ENCODE peak calls at places on chromosomes 6 and 20, in eight cellular contexts. One of them, this sample, is unnamed.

GRCh38 chr6:162032620-162033019 is 694.9 kb downstream of the PRKN start:
- DNase-seq in GM12865: no peak
- DNase-seq in neural crest cell: no peak
- DNase-seq in AG09309: no peak
- DNase-seq in lower leg skin: no peak
- DNase-seq in astrocyte of the spinal cord: peak
- DNase-seq in coronary artery: no peak
- DNase-seq in CD8-positive, alpha-beta T cell: no peak
- DNase-seq in this sample: no peak

GRCh38 chr6:125789576-125790402 is 971 bp upstream of the NCOA7 start:
- DNase-seq in GM12865: peak
- DNase-seq in neural crest cell: peak
- DNase-seq in AG09309: no peak
- DNase-seq in lower leg skin: peak
- DNase-seq in astrocyte of the spinal cord: peak
- DNase-seq in coronary artery: no peak
- DNase-seq in CD8-positive, alpha-beta T cell: peak
- DNase-seq in this sample: peak

GRCh38 chr20:53883098-53883762 is 187.2 kb downstream of the BCAS1 start:
- DNase-seq in GM12865: no peak
- DNase-seq in neural crest cell: no peak
- DNase-seq in AG09309: no peak
- DNase-seq in lower leg skin: peak
- DNase-seq in astrocyte of the spinal cord: peak
- DNase-seq in coronary artery: no peak
- DNase-seq in CD8-positive, alpha-beta T cell: no peak
- DNase-seq in this sample: no peak

GRCh38 chr20:63574156-63574828 is at the start of gene HELZ2:
- DNase-seq in GM12865: peak
- DNase-seq in neural crest cell: peak
- DNase-seq in AG09309: no peak
- DNase-seq in lower leg skin: peak
- DNase-seq in astrocyte of the spinal cord: peak
- DNase-seq in coronary artery: peak
- DNase-seq in CD8-positive, alpha-beta T cell: peak
- DNase-seq in this sample: peak

GRCh38 chr6:73854998-73855718 is 159.2 kb downstream of the CD109 start:
- DNase-seq in GM12865: peak
- DNase-seq in neural crest cell: peak
- DNase-seq in AG09309: peak
- DNase-seq in lower leg skin: no peak
- DNase-seq in astrocyte of the spinal cord: peak
- DNase-seq in coronary artery: no peak
- DNase-seq in CD8-positive, alpha-beta T cell: no peak
- DNase-seq in this sample: no peak

GRCh38 chr6:14734416-14735340 is 511.2 kb upstream of the JARID2 start:
- DNase-seq in GM12865: peak
- DNase-seq in neural crest cell: no peak
- DNase-seq in AG09309: peak
- DNase-seq in lower leg skin: no peak
- DNase-seq in astrocyte of the spinal cord: peak
- DNase-seq in coronary artery: peak
- DNase-seq in CD8-positive, alpha-beta T cell: peak
- DNase-seq in this sample: no peak

GRCh38 chr6:170183521-170183920 is 107.4 kb downstream of the DLL1 start:
- DNase-seq in GM12865: no peak
- DNase-seq in neural crest cell: no peak
- DNase-seq in AG09309: no peak
- DNase-seq in lower leg skin: no peak
- DNase-seq in astrocyte of the spinal cord: no peak
- DNase-seq in coronary artery: no peak
- DNase-seq in CD8-positive, alpha-beta T cell: no peak
- DNase-seq in this sample: no peak

GRCh38 chr6:26155066-26155925 is 68.1 kb downstream of the HFE start:
- DNase-seq in GM12865: peak
- DNase-seq in neural crest cell: peak
- DNase-seq in AG09309: no peak
- DNase-seq in lower leg skin: no peak
- DNase-seq in astrocyte of the spinal cord: peak
- DNase-seq in coronary artery: no peak
- DNase-seq in CD8-positive, alpha-beta T cell: no peak
- DNase-seq in this sample: no peak

GRCh38 chr6:66096679-66097078 is 389.7 kb upstream of the EYS start:
- DNase-seq in GM12865: no peak
- DNase-seq in neural crest cell: no peak
- DNase-seq in AG09309: no peak
- DNase-seq in lower leg skin: peak
- DNase-seq in astrocyte of the spinal cord: no peak
- DNase-seq in coronary artery: no peak
- DNase-seq in CD8-positive, alpha-beta T cell: no peak
- DNase-seq in this sample: no peak

GRCh38 chr6:117600008-117600743 is 2.1 kb downstream of the GOPC start:
- DNase-seq in GM12865: peak
- DNase-seq in neural crest cell: no peak
- DNase-seq in AG09309: no peak
- DNase-seq in lower leg skin: no peak
- DNase-seq in astrocyte of the spinal cord: peak
- DNase-seq in coronary artery: no peak
- DNase-seq in CD8-positive, alpha-beta T cell: no peak
- DNase-seq in this sample: no peak

GRCh38 chr20:44720994-44721784 is 6.0 kb downstream of the CCN5 start:
- DNase-seq in GM12865: no peak
- DNase-seq in neural crest cell: no peak
- DNase-seq in AG09309: peak
- DNase-seq in lower leg skin: peak
- DNase-seq in astrocyte of the spinal cord: peak
- DNase-seq in coronary artery: no peak
- DNase-seq in CD8-positive, alpha-beta T cell: no peak
- DNase-seq in this sample: no peak

GRCh38 chr6:169722362-169723199 is 1.7 kb downstream of the PHF10 start:
- DNase-seq in GM12865: peak
- DNase-seq in neural crest cell: peak
- DNase-seq in AG09309: no peak
- DNase-seq in lower leg skin: peak
- DNase-seq in astrocyte of the spinal cord: peak
- DNase-seq in coronary artery: no peak
- DNase-seq in CD8-positive, alpha-beta T cell: peak
- DNase-seq in this sample: peak

GRCh38 chr20:55919319-55919718 is 86.0 kb downstream of the CBLN4 start:
- DNase-seq in GM12865: no peak
- DNase-seq in neural crest cell: no peak
- DNase-seq in AG09309: no peak
- DNase-seq in lower leg skin: no peak
- DNase-seq in astrocyte of the spinal cord: no peak
- DNase-seq in coronary artery: no peak
- DNase-seq in CD8-positive, alpha-beta T cell: no peak
- DNase-seq in this sample: no peak

GRCh38 chr20:37584238-37584807 is 56.6 kb upstream of the BLCAP start:
- DNase-seq in GM12865: no peak
- DNase-seq in neural crest cell: no peak
- DNase-seq in AG09309: no peak
- DNase-seq in lower leg skin: no peak
- DNase-seq in astrocyte of the spinal cord: no peak
- DNase-seq in coronary artery: no peak
- DNase-seq in CD8-positive, alpha-beta T cell: no peak
- DNase-seq in this sample: no peak

GRCh38 chr20:36806049-36806448 is 32.5 kb upstream of the DSN1 start:
- DNase-seq in GM12865: no peak
- DNase-seq in neural crest cell: no peak
- DNase-seq in AG09309: no peak
- DNase-seq in lower leg skin: no peak
- DNase-seq in astrocyte of the spinal cord: no peak
- DNase-seq in coronary artery: no peak
- DNase-seq in CD8-positive, alpha-beta T cell: no peak
- DNase-seq in this sample: no peak

GRCh38 chr20:57231951-57232428 is 34.5 kb downstream of the BMP7 start:
- DNase-seq in GM12865: no peak
- DNase-seq in neural crest cell: no peak
- DNase-seq in AG09309: no peak
- DNase-seq in lower leg skin: no peak
- DNase-seq in astrocyte of the spinal cord: no peak
- DNase-seq in coronary artery: no peak
- DNase-seq in CD8-positive, alpha-beta T cell: no peak
- DNase-seq in this sample: peak

GRCh38 chr20:23603321-23603720 is 2.4 kb downstream of the CST9 start:
- DNase-seq in GM12865: no peak
- DNase-seq in neural crest cell: no peak
- DNase-seq in AG09309: no peak
- DNase-seq in lower leg skin: no peak
- DNase-seq in astrocyte of the spinal cord: no peak
- DNase-seq in coronary artery: no peak
- DNase-seq in CD8-positive, alpha-beta T cell: no peak
- DNase-seq in this sample: no peak

GRCh38 chr6:145508107-145508506 is 227.2 kb downstream of the EPM2A start:
- DNase-seq in GM12865: peak
- DNase-seq in neural crest cell: no peak
- DNase-seq in AG09309: no peak
- DNase-seq in lower leg skin: no peak
- DNase-seq in astrocyte of the spinal cord: no peak
- DNase-seq in coronary artery: no peak
- DNase-seq in CD8-positive, alpha-beta T cell: no peak
- DNase-seq in this sample: peak

GRCh38 chr20:9360427-9360826 is 154.0 kb upstream of the LAMP5 start:
- DNase-seq in GM12865: no peak
- DNase-seq in neural crest cell: no peak
- DNase-seq in AG09309: no peak
- DNase-seq in lower leg skin: no peak
- DNase-seq in astrocyte of the spinal cord: peak
- DNase-seq in coronary artery: no peak
- DNase-seq in CD8-positive, alpha-beta T cell: no peak
- DNase-seq in this sample: no peak

GRCh38 chr6:1395496-1395895 is 6.1 kb downstream of the FOXF2 start:
- DNase-seq in GM12865: no peak
- DNase-seq in neural crest cell: no peak
- DNase-seq in AG09309: no peak
- DNase-seq in lower leg skin: no peak
- DNase-seq in astrocyte of the spinal cord: no peak
- DNase-seq in coronary artery: no peak
- DNase-seq in CD8-positive, alpha-beta T cell: no peak
- DNase-seq in this sample: no peak
- TF ChIP-seq CTCF in GM12865: no peak
- TF ChIP-seq CTCF in neural crest cell: no peak
- TF ChIP-seq CTCF in AG09309: no peak
- TF ChIP-seq CTCF in lower leg skin: no peak
- TF ChIP-seq CTCF in astrocyte of the spinal cord: no peak
- TF ChIP-seq CTCF in coronary artery: no peak
- TF ChIP-seq CTCF in CD8-positive, alpha-beta T cell: no peak
- TF ChIP-seq CTCF in this sample: no peak

DNA sequence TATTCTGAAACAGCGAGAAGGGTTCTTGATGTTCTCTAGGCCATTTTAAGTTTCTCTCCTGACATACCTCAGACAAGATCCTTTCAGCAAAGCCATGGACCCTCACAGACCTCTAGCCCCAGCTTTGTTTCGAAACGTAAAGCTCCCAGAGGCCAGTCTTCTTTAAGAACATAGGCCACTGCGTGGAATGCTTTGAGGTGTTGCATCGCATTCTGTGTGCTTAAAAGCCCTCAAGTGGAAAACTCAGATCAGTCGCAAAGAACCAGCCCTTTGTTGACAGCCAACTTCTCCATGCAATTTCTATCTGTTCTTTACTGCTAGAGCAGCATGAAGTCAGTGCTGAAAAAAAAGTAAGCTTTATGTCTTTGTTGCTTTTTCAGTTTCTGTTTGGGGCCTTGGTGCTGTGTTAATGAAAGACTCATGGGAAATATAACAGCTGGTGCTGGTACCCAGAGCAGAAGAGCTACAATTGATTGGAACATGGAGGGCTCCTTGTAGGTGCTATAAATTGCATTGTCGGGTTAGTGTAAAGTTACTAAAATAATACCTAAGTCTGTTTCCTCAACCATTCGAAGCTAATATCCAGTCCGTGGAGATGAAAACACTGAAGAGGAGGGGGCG is 142.6 kb downstream of the MAP3K7 start:
- DNase-seq in GM12865: peak
- DNase-seq in neural crest cell: no peak
- DNase-seq in AG09309: no peak
- DNase-seq in lower leg skin: no peak
- DNase-seq in astrocyte of the spinal cord: no peak
- DNase-seq in coronary artery: no peak
- DNase-seq in CD8-positive, alpha-beta T cell: no peak
- DNase-seq in this sample: no peak
- TF ChIP-seq CTCF in GM12865: no peak
- TF ChIP-seq CTCF in neural crest cell: no peak
- TF ChIP-seq CTCF in AG09309: no peak
- TF ChIP-seq CTCF in lower leg skin: no peak
- TF ChIP-seq CTCF in astrocyte of the spinal cord: no peak
- TF ChIP-seq CTCF in coronary artery: no peak
- TF ChIP-seq CTCF in CD8-positive, alpha-beta T cell: no peak
- TF ChIP-seq CTCF in this sample: no peak

GRCh38 chr6:79076881-79077641 is 993 bp downstream of the PHIP start:
- DNase-seq in GM12865: peak
- DNase-seq in neural crest cell: peak
- DNase-seq in AG09309: peak
- DNase-seq in lower leg skin: peak
- DNase-seq in astrocyte of the spinal cord: peak
- DNase-seq in coronary artery: peak
- DNase-seq in CD8-positive, alpha-beta T cell: peak
- DNase-seq in this sample: peak
- TF ChIP-seq CTCF in GM12865: no peak
- TF ChIP-seq CTCF in neural crest cell: no peak
- TF ChIP-seq CTCF in AG09309: no peak
- TF ChIP-seq CTCF in lower leg skin: no peak
- TF ChIP-seq CTCF in astrocyte of the spinal cord: no peak
- TF ChIP-seq CTCF in coronary artery: no peak
- TF ChIP-seq CTCF in CD8-positive, alpha-beta T cell: no peak
- TF ChIP-seq CTCF in this sample: no peak

DNA sequence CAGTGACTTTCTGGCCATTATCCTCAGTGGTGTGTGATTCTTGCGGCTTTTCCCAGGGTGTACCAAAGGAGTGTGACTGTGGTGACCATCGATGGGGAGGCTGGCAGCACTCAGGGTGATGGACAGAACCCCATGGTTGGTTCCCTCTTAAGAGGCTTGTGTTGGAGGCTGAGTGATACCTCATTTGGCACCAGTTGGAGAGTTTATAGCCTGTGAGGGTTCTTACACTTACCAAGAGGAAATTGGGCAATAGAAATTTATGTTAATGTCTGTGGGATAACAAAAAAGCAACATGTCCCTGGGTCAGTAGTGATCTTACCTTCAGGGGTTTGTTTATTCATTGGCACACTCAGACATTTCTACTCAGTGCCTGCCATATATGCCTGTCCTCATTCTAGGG is 37.2 kb downstream of the DAAM2 start:
- DNase-seq in GM12865: no peak
- DNase-seq in neural crest cell: no peak
- DNase-seq in AG09309: no peak
- DNase-seq in lower leg skin: no peak
- DNase-seq in astrocyte of the spinal cord: no peak
- DNase-seq in coronary artery: no peak
- DNase-seq in CD8-positive, alpha-beta T cell: no peak
- DNase-seq in this sample: no peak
- TF ChIP-seq CTCF in GM12865: no peak
- TF ChIP-seq CTCF in neural crest cell: no peak
- TF ChIP-seq CTCF in AG09309: no peak
- TF ChIP-seq CTCF in lower leg skin: no peak
- TF ChIP-seq CTCF in astrocyte of the spinal cord: no peak
- TF ChIP-seq CTCF in coronary artery: no peak
- TF ChIP-seq CTCF in CD8-positive, alpha-beta T cell: no peak
- TF ChIP-seq CTCF in this sample: no peak

DNA sequence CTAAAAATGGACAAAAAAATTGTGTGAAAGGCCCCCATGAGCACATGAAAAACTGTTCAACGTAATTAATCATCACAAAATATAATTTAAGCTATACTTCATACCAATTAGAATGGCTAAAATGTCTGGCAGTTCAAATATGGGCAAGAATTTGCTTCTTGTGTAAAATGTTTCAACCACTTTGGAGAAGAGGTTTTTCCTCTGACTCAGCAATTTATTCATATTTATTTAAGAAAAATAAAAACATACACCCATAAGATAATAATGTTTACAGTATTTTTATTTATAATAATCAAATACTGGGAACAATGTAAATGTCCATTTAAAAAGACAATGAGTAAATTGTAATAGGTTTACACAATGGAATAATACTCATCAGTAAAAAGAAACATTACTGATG is 395.1 kb upstream of the KHDRBS2 start:
- DNase-seq in GM12865: no peak
- DNase-seq in neural crest cell: no peak
- DNase-seq in AG09309: no peak
- DNase-seq in lower leg skin: no peak
- DNase-seq in astrocyte of the spinal cord: no peak
- DNase-seq in coronary artery: no peak
- DNase-seq in CD8-positive, alpha-beta T cell: no peak
- DNase-seq in this sample: no peak
- TF ChIP-seq CTCF in GM12865: no peak
- TF ChIP-seq CTCF in neural crest cell: no peak
- TF ChIP-seq CTCF in AG09309: no peak
- TF ChIP-seq CTCF in lower leg skin: no peak
- TF ChIP-seq CTCF in astrocyte of the spinal cord: no peak
- TF ChIP-seq CTCF in coronary artery: no peak
- TF ChIP-seq CTCF in CD8-positive, alpha-beta T cell: no peak
- TF ChIP-seq CTCF in this sample: no peak

This sample was measured in H9.